ENCODE peak calls at places on chromosomes 5 and 9, in ten cellular contexts. Y, O, N, U, H, V, K, G, I and Z are unnamed samples.
A peak's percentile ranks its signal among the peaks of the same experiment; 100 is the strongest.

GRCh38 chr9:27726244-27727141 is 153.2 kb upstream of the C9orf72 start:
- DNase-seq in N (peak; percentile 78), K (peak; percentile 33), I (peak; percentile 70), V (peak; percentile 6), O (peak; percentile 37), G (no peak), Y (peak; percentile 23), H (no peak), U (peak; percentile 2), Z (peak; percentile 53)

GRCh38 chr9:116639251-116639741 is 47.8 kb upstream of the TRIM32 start:
- DNase-seq in K (no peak), V (no peak), I (no peak), N (peak; percentile 34), U (peak; percentile 53), Y (no peak), O (no peak), G (no peak), H (no peak), Z (no peak)

GRCh38 chr5:162684145-162684544 is 616.6 kb downstream of the GABRG2 start:
- DNase-seq in Y (no peak), K (no peak), H (no peak), U (no peak), I (no peak), V (no peak), G (no peak), N (no peak), O (no peak), Z (no peak)

GRCh38 chr5:157215826-157216167 is 35.2 kb downstream of the ITK start:
- DNase-seq in O (no peak), V (no peak), H (no peak), N (no peak), G (no peak), Y (no peak), K (no peak), I (peak; percentile 77), U (no peak), Z (no peak)

GRCh38 chr9:122141671-122142070 is 17.9 kb downstream of the NDUFA8 start:
- DNase-seq in U (no peak), V (no peak), I (no peak), H (no peak), K (no peak), O (no peak), G (no peak), Y (no peak), N (no peak), Z (no peak)

GRCh38 chr9:104361207-104361606 is 142.9 kb upstream of the OR13F1 start:
- DNase-seq in G (no peak), Y (no peak), H (no peak), N (no peak), O (no peak), I (no peak), U (no peak), V (no peak), K (no peak), Z (no peak)

GRCh38 chr5:16712178-16712577 is 95.4 kb upstream of the RETREG1 start:
- DNase-seq in I (no peak), H (no peak), K (no peak), Y (no peak), N (no peak), U (no peak), G (no peak), V (no peak), O (no peak), Z (no peak)

GRCh38 chr5:172293745-172294342 is 10.3 kb upstream of the UBTD2 start:
- DNase-seq in Y (no peak), I (no peak), H (no peak), O (no peak), K (no peak), G (no peak), N (no peak), U (no peak), V (no peak), Z (no peak)

GRCh38 chr9:138022756-138023393 is 145.3 kb downstream of the CACNA1B start:
- DNase-seq in K (no peak), H (peak; percentile 22), G (no peak), V (no peak), N (no peak), I (no peak), Y (no peak), U (no peak), O (no peak), Z (no peak)

GRCh38 chr5:4563400-4563799 is 576.7 kb upstream of the ADAMTS16 start:
- DNase-seq in Y (no peak), N (no peak), U (no peak), K (no peak), G (no peak), H (no peak), I (peak; percentile 21), V (no peak), O (no peak), Z (peak; percentile 2)

GRCh38 chr5:76703707-76704106 is 12.2 kb upstream of the F2R start:
- DNase-seq in K (no peak), O (no peak), I (no peak), H (no peak), N (peak; percentile 28), U (no peak), V (no peak), Y (no peak), G (no peak), Z (no peak)

GRCh38 chr9:128025756-128026155 is 41.4 kb downstream of the NAIF1 start:
- DNase-seq in Y (no peak), I (no peak), V (no peak), U (no peak), K (no peak), H (no peak), O (no peak), G (no peak), N (no peak), Z (no peak)

GRCh38 chr9:93646640-93647178 is 70.3 kb downstream of the PHF2 start:
- DNase-seq in K (peak; percentile 5), U (no peak), I (no peak), O (no peak), Y (no peak), H (no peak), N (no peak), V (no peak), G (peak; percentile 2), Z (no peak)

GRCh38 chr9:14561929-14562386 is 131.3 kb downstream of the ZDHHC21 start:
- DNase-seq in K (no peak), U (no peak), I (no peak), G (no peak), V (no peak), Y (no peak), O (no peak), N (no peak), H (no peak), Z (no peak)

GRCh38 chr5:130104895-130105684 is 200.8 kb downstream of the CHSY3 start:
- DNase-seq in O (no peak), Y (no peak), K (no peak), G (no peak), U (no peak), I (no peak), N (no peak), V (no peak), H (no peak), Z (no peak)

GRCh38 chr9:117114768-117115167 is 300.1 kb downstream of the ASTN2 start:
- DNase-seq in I (no peak), V (no peak), H (no peak), O (no peak), Y (no peak), N (no peak), U (no peak), G (no peak), K (no peak), Z (no peak)

GRCh38 chr5:96548941-96549340 is 113.2 kb upstream of the CAST start:
- DNase-seq in O (no peak), H (no peak), N (no peak), K (no peak), Y (no peak), U (peak; percentile 20), V (no peak), G (no peak), I (no peak), Z (no peak)

GRCh38 chr5:136062563-136063274 is 33.9 kb downstream of the TGFBI start:
- DNase-seq in K (no peak), Y (no peak), V (peak; percentile 28), O (no peak), I (peak; percentile 64), H (peak; percentile 30), U (peak; percentile 57), N (peak; percentile 53), G (no peak), Z (peak; percentile 89)

GRCh38 chr5:5178121-5178520 is 38.0 kb downstream of the ADAMTS16 start:
- DNase-seq in V (no peak), U (no peak), N (no peak), H (no peak), I (no peak), G (no peak), Y (no peak), K (no peak), O (no peak), Z (no peak)

GRCh38 chr9:91071185-91071990 is 269.8 kb downstream of the SYK start:
- DNase-seq in V (no peak), O (no peak), G (no peak), K (no peak), H (peak; percentile 45), I (peak; percentile 5), Y (no peak), N (peak; percentile 97), U (peak; percentile 84), Z (no peak)

GRCh38 chr9:89879276-89879675 is 274.5 kb downstream of the GADD45G start:
- DNase-seq in N (no peak), K (peak; percentile 4), O (no peak), H (no peak), V (no peak), Y (no peak), G (no peak), U (no peak), I (no peak), Z (no peak)

GRCh38 chr9:137505421-137506140 is 44.6 kb downstream of the PNPLA7 start:
- DNase-seq in U (no peak), I (no peak), N (no peak), K (no peak), O (no peak), H (no peak), G (no peak), Y (no peak), V (no peak), Z (no peak)

GRCh38 chr9:87641067-87641466 is 84.9 kb upstream of the CTSL start:
- DNase-seq in V (no peak), O (no peak), N (no peak), I (no peak), U (no peak), H (no peak), Y (no peak), G (no peak), K (no peak), Z (no peak)

GRCh38 chr9:129627556-129628492 is 1.9 kb downstream of the NTMT1 start:
- DNase-seq in U (no peak), O (no peak), N (peak; percentile 18), H (no peak), G (no peak), K (no peak), V (no peak), Y (no peak), I (no peak), Z (no peak)

GRCh38 chr9:136409557-136410455 is 608 bp downstream of the ENTR1 start:
- DNase-seq in Y (no peak), N (peak; percentile 65), H (peak; percentile 69), U (peak; percentile 24), O (no peak), V (peak; percentile 26), K (no peak), I (peak; percentile 77), G (no peak), Z (peak; percentile 61)

GRCh38 chr5:77852514-77853352 is 76.6 kb upstream of the TBCA start:
- DNase-seq in I (no peak), Y (no peak), O (peak; percentile 68), U (peak; percentile 74), V (peak; percentile 11), H (peak; percentile 85), N (peak; percentile 73), G (no peak), K (peak; percentile 48), Z (no peak)

GRCh38 chr5:122997294-122997693 is 39.2 kb downstream of the PPIC start:
- DNase-seq in U (no peak), V (no peak), H (no peak), Y (no peak), G (no peak), I (no peak), N (no peak), O (no peak), K (no peak), Z (no peak)

GRCh38 chr5:145077028-145077427 is 758.1 kb downstream of the PRELID2 start:
- DNase-seq in Y (no peak), I (no peak), G (no peak), N (no peak), H (no peak), U (no peak), O (no peak), V (no peak), K (no peak), Z (no peak)